ENCODE peak calls at places on chromosomes 13 and 19, in six cellular contexts. One of them, this sample, is unnamed. For H3K4me1 and H3K27me3, the result is how much of the 10 kb centered on the place peaks cover.

GRCh38 chr13:59452189-59452588 is 711.5 kb downstream of the DIAPH3 start:
- DNase-seq in mammary epithelial cell: no peak
- DNase-seq in lower lobe of right lung: no peak
- DNase-seq in heart right ventricle: no peak
- DNase-seq in breast epithelium: no peak
- DNase-seq in CD8-positive, alpha-beta T cell: no peak
- DNase-seq in this sample: no peak

GRCh38 chr13:79385694-79386093 is 20.4 kb downstream of the RBM26 start:
- DNase-seq in mammary epithelial cell: peak
- DNase-seq in lower lobe of right lung: no peak
- DNase-seq in heart right ventricle: no peak
- DNase-seq in breast epithelium: no peak
- DNase-seq in CD8-positive, alpha-beta T cell: no peak
- DNase-seq in this sample: no peak

GRCh38 chr19:5694952-5695648 is 5.0 kb downstream of the RPL36 start:
- DNase-seq in mammary epithelial cell: no peak
- DNase-seq in lower lobe of right lung: no peak
- DNase-seq in heart right ventricle: no peak
- DNase-seq in breast epithelium: no peak
- DNase-seq in CD8-positive, alpha-beta T cell: no peak
- DNase-seq in this sample: peak

GRCh38 chr13:47546265-47546962 is 454.7 kb downstream of the SUCLA2 start:
- DNase-seq in mammary epithelial cell: no peak
- DNase-seq in lower lobe of right lung: no peak
- DNase-seq in heart right ventricle: peak
- DNase-seq in breast epithelium: no peak
- DNase-seq in CD8-positive, alpha-beta T cell: no peak
- DNase-seq in this sample: no peak

GRCh38 chr19:8655340-8655709 is 24.9 kb downstream of the NFILZ start:
- DNase-seq in mammary epithelial cell: no peak
- DNase-seq in lower lobe of right lung: no peak
- DNase-seq in heart right ventricle: no peak
- DNase-seq in breast epithelium: no peak
- DNase-seq in CD8-positive, alpha-beta T cell: peak
- DNase-seq in this sample: no peak

GRCh38 chr13:100269837-100270236 is 180.9 kb downstream of the PCCA start:
- DNase-seq in mammary epithelial cell: peak
- DNase-seq in lower lobe of right lung: peak
- DNase-seq in heart right ventricle: peak
- DNase-seq in breast epithelium: peak
- DNase-seq in CD8-positive, alpha-beta T cell: no peak
- DNase-seq in this sample: no peak

GRCh38 chr19:47032171-47032811 is 12.7 kb downstream of the NPAS1 start:
- DNase-seq in mammary epithelial cell: peak
- DNase-seq in lower lobe of right lung: peak
- DNase-seq in heart right ventricle: no peak
- DNase-seq in breast epithelium: no peak
- DNase-seq in CD8-positive, alpha-beta T cell: peak
- DNase-seq in this sample: peak

GRCh38 chr13:97111705-97112104 is 110.4 kb upstream of the MBNL2 start:
- DNase-seq in mammary epithelial cell: no peak
- DNase-seq in lower lobe of right lung: no peak
- DNase-seq in heart right ventricle: no peak
- DNase-seq in breast epithelium: no peak
- DNase-seq in CD8-positive, alpha-beta T cell: no peak
- DNase-seq in this sample: no peak

GRCh38 chr19:18232540-18233223 is 6.4 kb upstream of the PDE4C start:
- DNase-seq in mammary epithelial cell: no peak
- DNase-seq in lower lobe of right lung: no peak
- DNase-seq in heart right ventricle: no peak
- DNase-seq in breast epithelium: no peak
- DNase-seq in CD8-positive, alpha-beta T cell: no peak
- DNase-seq in this sample: peak

GRCh38 chr19:55446060-55446459 is 3.0 kb upstream of the SHISA7 start:
- DNase-seq in mammary epithelial cell: peak
- DNase-seq in lower lobe of right lung: no peak
- DNase-seq in heart right ventricle: no peak
- DNase-seq in breast epithelium: no peak
- DNase-seq in CD8-positive, alpha-beta T cell: no peak
- DNase-seq in this sample: no peak

GRCh38 chr19:44948763-44949374 is 3.0 kb downstream of the APOC2 start:
- DNase-seq in mammary epithelial cell: no peak
- DNase-seq in lower lobe of right lung: no peak
- DNase-seq in heart right ventricle: no peak
- DNase-seq in breast epithelium: no peak
- DNase-seq in CD8-positive, alpha-beta T cell: no peak
- DNase-seq in this sample: no peak

GRCh38 chr13:110230661-110231347 is 76.2 kb downstream of the COL4A1 start:
- DNase-seq in mammary epithelial cell: no peak
- DNase-seq in lower lobe of right lung: no peak
- DNase-seq in heart right ventricle: no peak
- DNase-seq in breast epithelium: no peak
- DNase-seq in CD8-positive, alpha-beta T cell: no peak
- DNase-seq in this sample: no peak

GRCh38 chr13:110229905-110230563 is 76.9 kb downstream of the COL4A1 start:
- DNase-seq in mammary epithelial cell: no peak
- DNase-seq in lower lobe of right lung: no peak
- DNase-seq in heart right ventricle: no peak
- DNase-seq in breast epithelium: no peak
- DNase-seq in CD8-positive, alpha-beta T cell: no peak
- DNase-seq in this sample: no peak

GRCh38 chr13:110232756-110233155 is 74.2 kb downstream of the COL4A1 start:
- DNase-seq in mammary epithelial cell: no peak
- DNase-seq in lower lobe of right lung: no peak
- DNase-seq in heart right ventricle: peak
- DNase-seq in breast epithelium: no peak
- DNase-seq in CD8-positive, alpha-beta T cell: no peak
- DNase-seq in this sample: no peak

GRCh38 chr13:110232146-110232545 is 74.8 kb downstream of the COL4A1 start:
- DNase-seq in mammary epithelial cell: no peak
- DNase-seq in lower lobe of right lung: no peak
- DNase-seq in heart right ventricle: no peak
- DNase-seq in breast epithelium: no peak
- DNase-seq in CD8-positive, alpha-beta T cell: no peak
- DNase-seq in this sample: no peak

GRCh38 chr13:110231348-110232047 is 75.5 kb downstream of the COL4A1 start:
- DNase-seq in mammary epithelial cell: peak
- DNase-seq in lower lobe of right lung: no peak
- DNase-seq in heart right ventricle: no peak
- DNase-seq in breast epithelium: no peak
- DNase-seq in CD8-positive, alpha-beta T cell: no peak
- DNase-seq in this sample: no peak
- H3K4me1 ChIP-seq in mammary epithelial cell: under half
- H3K4me1 ChIP-seq in lower lobe of right lung: under half
- H3K4me1 ChIP-seq in heart right ventricle: under half
- H3K4me1 ChIP-seq in breast epithelium: under half
- H3K4me1 ChIP-seq in CD8-positive, alpha-beta T cell: under half
- H3K4me1 ChIP-seq in this sample: under half

GRCh38 chr13:114219406-114219805 is 15.3 kb upstream of the CDC16 start:
- DNase-seq in mammary epithelial cell: no peak
- DNase-seq in lower lobe of right lung: no peak
- DNase-seq in heart right ventricle: no peak
- DNase-seq in breast epithelium: no peak
- DNase-seq in CD8-positive, alpha-beta T cell: no peak
- DNase-seq in this sample: no peak

GRCh38 chr13:114224201-114224600 is 10.5 kb upstream of the CDC16 start:
- DNase-seq in mammary epithelial cell: no peak
- DNase-seq in lower lobe of right lung: no peak
- DNase-seq in heart right ventricle: no peak
- DNase-seq in breast epithelium: no peak
- DNase-seq in CD8-positive, alpha-beta T cell: no peak
- DNase-seq in this sample: no peak

GRCh38 chr13:114225610-114226009 is 9.1 kb upstream of the CDC16 start:
- DNase-seq in mammary epithelial cell: no peak
- DNase-seq in lower lobe of right lung: no peak
- DNase-seq in heart right ventricle: no peak
- DNase-seq in breast epithelium: no peak
- DNase-seq in CD8-positive, alpha-beta T cell: peak
- DNase-seq in this sample: no peak

GRCh38 chr13:114226088-114226487 is 8.6 kb upstream of the CDC16 start:
- DNase-seq in mammary epithelial cell: no peak
- DNase-seq in lower lobe of right lung: no peak
- DNase-seq in heart right ventricle: no peak
- DNase-seq in breast epithelium: no peak
- DNase-seq in CD8-positive, alpha-beta T cell: peak
- DNase-seq in this sample: no peak

DNA sequence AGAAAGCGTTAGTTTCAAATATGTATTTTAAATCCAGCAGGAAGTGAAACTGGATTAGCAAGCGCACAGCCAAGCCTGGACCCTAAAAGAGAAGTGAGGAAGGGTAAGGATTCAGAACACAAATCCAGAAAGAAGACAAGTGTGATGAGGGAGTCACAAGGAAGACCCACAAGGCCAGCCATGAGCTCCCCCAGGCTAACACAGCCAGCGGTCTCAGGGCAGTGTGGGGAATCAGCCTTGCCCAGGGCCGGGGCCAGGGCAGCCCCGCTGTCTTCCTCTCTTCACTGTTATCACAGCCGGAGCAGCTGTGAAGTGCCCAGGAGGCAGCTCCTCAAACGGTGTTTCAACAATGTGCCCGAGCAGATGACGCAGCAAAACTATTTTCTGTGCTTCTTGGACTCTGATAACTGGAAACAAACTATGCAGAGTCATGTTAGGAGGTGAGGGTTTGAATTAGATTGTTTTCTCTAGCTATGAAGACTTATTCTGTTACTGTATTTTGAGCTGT is 12.2 kb upstream of the CDC16 start:
- DNase-seq in mammary epithelial cell: no peak
- DNase-seq in lower lobe of right lung: no peak
- DNase-seq in heart right ventricle: no peak
- DNase-seq in breast epithelium: no peak
- DNase-seq in CD8-positive, alpha-beta T cell: no peak
- DNase-seq in this sample: no peak
- TF ChIP-seq CTCF in mammary epithelial cell: no peak
- TF ChIP-seq CTCF in lower lobe of right lung: no peak
- TF ChIP-seq CTCF in heart right ventricle: no peak
- TF ChIP-seq CTCF in breast epithelium: no peak
- TF ChIP-seq CTCF in CD8-positive, alpha-beta T cell: no peak
- TF ChIP-seq CTCF in this sample: no peak

DNA sequence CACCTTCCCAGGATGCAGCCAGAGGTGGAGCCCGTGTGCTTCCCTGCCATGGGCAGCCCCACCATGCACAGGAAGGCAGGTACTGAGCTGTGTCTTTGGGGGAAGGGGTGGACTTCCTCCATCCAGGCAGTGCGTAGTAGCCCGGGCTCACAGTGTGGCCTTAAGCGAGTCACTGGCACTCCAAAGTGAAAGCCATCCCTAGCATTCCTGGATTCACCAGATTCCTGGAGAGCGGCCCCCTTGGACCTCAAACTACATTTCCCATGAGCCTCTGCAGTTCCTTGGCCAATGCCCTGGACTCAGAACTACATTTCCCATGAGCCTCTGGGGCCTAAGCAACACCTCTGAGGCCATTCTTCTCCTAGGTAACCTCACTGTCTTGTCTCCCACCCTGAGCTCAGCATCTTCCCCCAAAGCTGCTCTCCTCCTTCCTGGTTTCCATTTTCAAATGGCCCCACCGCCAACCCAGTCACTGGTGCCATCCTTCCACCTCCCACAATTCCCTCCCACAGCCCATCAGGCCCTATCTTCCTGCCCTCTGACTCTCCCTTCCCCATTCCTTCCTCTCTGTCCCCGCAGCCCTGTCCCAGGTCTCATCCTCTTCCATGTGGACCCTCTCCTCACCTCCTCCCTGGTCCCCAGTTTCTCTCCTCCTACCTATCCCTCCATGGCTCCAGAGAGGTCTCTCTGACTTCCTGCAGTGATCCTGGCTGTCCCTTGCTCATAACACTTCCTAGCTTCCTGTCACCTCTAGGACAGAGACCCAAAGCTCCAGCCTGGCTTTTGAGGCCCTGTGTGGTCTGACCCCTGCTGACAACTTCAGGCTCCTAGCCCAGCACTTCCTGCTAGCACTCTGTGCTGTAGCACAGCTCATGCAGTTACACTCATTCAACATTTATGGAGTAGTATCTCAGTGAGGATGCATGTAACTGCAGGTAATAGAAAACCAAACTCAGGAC is at the start of gene C19orf81:
- DNase-seq in mammary epithelial cell: no peak
- DNase-seq in lower lobe of right lung: no peak
- DNase-seq in heart right ventricle: no peak
- DNase-seq in breast epithelium: no peak
- DNase-seq in CD8-positive, alpha-beta T cell: no peak
- DNase-seq in this sample: peak
- H3K27me3 ChIP-seq in mammary epithelial cell: under half
- H3K27me3 ChIP-seq in lower lobe of right lung: under half
- H3K27me3 ChIP-seq in heart right ventricle: under half
- H3K27me3 ChIP-seq in breast epithelium: half or more
- H3K27me3 ChIP-seq in CD8-positive, alpha-beta T cell: under half
- H3K27me3 ChIP-seq in this sample: under half

GRCh38 chr13:74032325-74032724 is 101.9 kb downstream of the KLF12 start:
- DNase-seq in mammary epithelial cell: no peak
- DNase-seq in lower lobe of right lung: no peak
- DNase-seq in heart right ventricle: no peak
- DNase-seq in breast epithelium: no peak
- DNase-seq in CD8-positive, alpha-beta T cell: no peak
- DNase-seq in this sample: no peak
- H3K4me1 ChIP-seq in mammary epithelial cell: under half
- H3K4me1 ChIP-seq in lower lobe of right lung: under half
- H3K4me1 ChIP-seq in heart right ventricle: under half
- H3K4me1 ChIP-seq in breast epithelium: under half
- H3K4me1 ChIP-seq in CD8-positive, alpha-beta T cell: under half
- H3K4me1 ChIP-seq in this sample: under half

GRCh38 chr13:66689628-66690027 is 540.5 kb downstream of the PCDH9 start:
- DNase-seq in mammary epithelial cell: no peak
- DNase-seq in lower lobe of right lung: no peak
- DNase-seq in heart right ventricle: no peak
- DNase-seq in breast epithelium: no peak
- DNase-seq in CD8-positive, alpha-beta T cell: no peak
- DNase-seq in this sample: peak
- TF ChIP-seq CTCF in mammary epithelial cell: peak
- TF ChIP-seq CTCF in lower lobe of right lung: no peak
- TF ChIP-seq CTCF in heart right ventricle: peak
- TF ChIP-seq CTCF in breast epithelium: no peak
- TF ChIP-seq CTCF in CD8-positive, alpha-beta T cell: no peak
- TF ChIP-seq CTCF in this sample: peak

This sample was measured in BE2C.